ENCODE peak calls at places on chromosomes 3 and 15, in five cellular contexts. G is AG10803, D is AG09319, B is HS-27A, M is GM23338. N is an unnamed sample.

GRCh38 chr15:89171136-89172072 is 50.0 kb downstream of the RLBP1 start:
- DNase-seq in B (no peak), M (peak), D (no peak), G (peak), N (peak)

GRCh38 chr15:79593119-79593869 is 161.2 kb downstream of the MINAR1 start:
- DNase-seq in D (no peak), M (peak), B (no peak), G (peak), N (peak)

GRCh38 chr3:61956236-61956635 is 394.9 kb downstream of the PTPRG start:
- DNase-seq in M (no peak), B (no peak), G (peak), D (peak), N (no peak)

GRCh38 chr3:100804631-100805030 is 95.3 kb downstream of the TFG start:
- DNase-seq in G (no peak), D (no peak), M (no peak), B (no peak), N (no peak)

GRCh38 chr3:128173849-128174248 is 20.6 kb downstream of the EEFSEC start:
- DNase-seq in G (no peak), D (no peak), B (no peak), M (peak), N (peak)

GRCh38 chr3:107928084-107928445 is 162.8 kb downstream of the CD47 start:
- DNase-seq in M (peak), D (no peak), B (peak), G (peak), N (peak)

GRCh38 chr3:139100821-139101220 is 56.1 kb upstream of the PRR23C start:
- DNase-seq in M (no peak), D (no peak), G (no peak), B (no peak), N (peak)

GRCh38 chr3:49609815-49610214 is 55.5 kb downstream of the BSN start:
- DNase-seq in M (no peak), D (no peak), G (no peak), B (no peak), N (no peak)

GRCh38 chr15:43903864-43904290 is 77.1 kb downstream of the WDR76 start:
- DNase-seq in G (peak), B (peak), M (peak), D (no peak), N (peak)

GRCh38 chr15:36614016-36614415 is 34.6 kb downstream of the CDIN1 start:
- DNase-seq in M (peak), B (no peak), G (no peak), D (no peak), N (no peak)

GRCh38 chr3:134357914-134358811 is 16.1 kb downstream of the AMOTL2 start:
- DNase-seq in D (peak), G (peak), B (peak), M (no peak), N (peak)

GRCh38 chr3:192253138-192253537 is 474.2 kb downstream of the FGF12 start:
- DNase-seq in G (no peak), B (no peak), D (no peak), M (no peak), N (no peak)

GRCh38 chr15:42107483-42107882 is 13.1 kb upstream of the PLA2G4D start:
- DNase-seq in G (no peak), M (no peak), D (no peak), B (no peak), N (no peak)

GRCh38 chr3:53142986-53143385 is 12.8 kb upstream of the RFT1 start:
- DNase-seq in B (no peak), D (no peak), M (no peak), G (no peak), N (no peak)

GRCh38 chr15:55224892-55225291 is 28.2 kb upstream of the RSL24D1 start:
- DNase-seq in B (no peak), D (no peak), G (no peak), M (no peak), N (no peak)

GRCh38 chr15:92869263-92869940 is 30.7 kb upstream of the CHD2 start:
- DNase-seq in M (no peak), B (peak), G (peak), D (no peak), N (no peak)

GRCh38 chr3:27675287-27675686 is 46.8 kb downstream of the EOMES start:
- DNase-seq in M (no peak), G (peak), B (no peak), D (no peak), N (no peak)

GRCh38 chr3:149120051-149120972 is 9.1 kb upstream of the HPS3 start:
- DNase-seq in B (peak), M (peak), D (peak), G (peak), N (no peak)

GRCh38 chr3:138187296-138188012 is at the start of gene ARMC8:
- DNase-seq in M (peak), D (no peak), B (no peak), G (peak), N (no peak)

GRCh38 chr15:25239471-25240345 is 199.1 kb downstream of the UBE3A start:
- DNase-seq in D (no peak), M (no peak), G (no peak), B (no peak), N (no peak)